ENCODE peak calls at places on chromosomes 3 and 15, in five cellular contexts. One of them, this sample, is unnamed.

GRCh38 chr3:183527421-183527979 is 28.0 kb downstream of the KLHL6 start:
- DNase-seq in tibial artery: no peak
- DNase-seq in T-helper 9 cell: no peak
- DNase-seq in uterus: no peak
- DNase-seq in NCI-H524 treated with DMSO at 0.1 percent for 48 hours: no peak
- DNase-seq in this sample: no peak

GRCh38 chr15:84979651-84980050 is 2.0 kb upstream of the PDE8A start:
- DNase-seq in T-helper 9 cell: no peak
- DNase-seq in uterus: no peak
- DNase-seq in tibial artery: no peak
- DNase-seq in NCI-H524 treated with DMSO at 0.1 percent for 48 hours: no peak
- DNase-seq in this sample: no peak

GRCh38 chr3:11095932-11096265 is 58.4 kb upstream of the HRH1 start:
- DNase-seq in NCI-H524 treated with DMSO at 0.1 percent for 48 hours: no peak
- DNase-seq in uterus: no peak
- DNase-seq in T-helper 9 cell: no peak
- DNase-seq in tibial artery: no peak
- DNase-seq in this sample: no peak

GRCh38 chr3:62103531-62103930 is 269.8 kb downstream of the FEZF2 start:
- DNase-seq in tibial artery: no peak
- DNase-seq in NCI-H524 treated with DMSO at 0.1 percent for 48 hours: no peak
- DNase-seq in T-helper 9 cell: no peak
- DNase-seq in uterus: no peak
- DNase-seq in this sample: no peak

GRCh38 chr15:52093539-52094502 is 18.8 kb downstream of the BCL2L10 start:
- DNase-seq in T-helper 9 cell: no peak
- DNase-seq in NCI-H524 treated with DMSO at 0.1 percent for 48 hours: peak; percentile 24
- DNase-seq in tibial artery: peak; percentile 72
- DNase-seq in uterus: peak; percentile 63
- DNase-seq in this sample: no peak

GRCh38 chr3:107241217-107241616 is 136.0 kb upstream of the CCDC54 start:
- DNase-seq in T-helper 9 cell: no peak
- DNase-seq in tibial artery: peak; percentile 37
- DNase-seq in NCI-H524 treated with DMSO at 0.1 percent for 48 hours: no peak
- DNase-seq in uterus: peak; percentile 27
- DNase-seq in this sample: no peak

GRCh38 chr3:109643590-109643989 is 306.2 kb upstream of the DPPA4 start:
- DNase-seq in T-helper 9 cell: no peak
- DNase-seq in NCI-H524 treated with DMSO at 0.1 percent for 48 hours: no peak
- DNase-seq in uterus: no peak
- DNase-seq in tibial artery: no peak
- DNase-seq in this sample: no peak

GRCh38 chr3:54744291-54744690 is 183.6 kb downstream of the LRTM1 start:
- DNase-seq in uterus: no peak
- DNase-seq in NCI-H524 treated with DMSO at 0.1 percent for 48 hours: no peak
- DNase-seq in T-helper 9 cell: no peak
- DNase-seq in tibial artery: no peak
- DNase-seq in this sample: no peak

GRCh38 chr15:53193149-53193548 is 403.0 kb upstream of the ONECUT1 start:
- DNase-seq in uterus: no peak
- DNase-seq in T-helper 9 cell: no peak
- DNase-seq in NCI-H524 treated with DMSO at 0.1 percent for 48 hours: no peak
- DNase-seq in tibial artery: no peak
- DNase-seq in this sample: no peak

GRCh38 chr3:125694761-125695294 is 99.5 kb upstream of the OSBPL11 start:
- DNase-seq in tibial artery: no peak
- DNase-seq in uterus: no peak
- DNase-seq in T-helper 9 cell: no peak
- DNase-seq in NCI-H524 treated with DMSO at 0.1 percent for 48 hours: no peak
- DNase-seq in this sample: no peak

GRCh38 chr3:168060317-168060716 is 35.4 kb downstream of the GOLIM4 start:
- DNase-seq in NCI-H524 treated with DMSO at 0.1 percent for 48 hours: no peak
- DNase-seq in tibial artery: no peak
- DNase-seq in T-helper 9 cell: no peak
- DNase-seq in uterus: no peak
- DNase-seq in this sample: no peak

GRCh38 chr15:75718326-75718725 is 5.7 kb upstream of the CSPG4 start:
- DNase-seq in NCI-H524 treated with DMSO at 0.1 percent for 48 hours: no peak
- DNase-seq in T-helper 9 cell: no peak
- DNase-seq in uterus: no peak
- DNase-seq in tibial artery: peak; percentile 83
- DNase-seq in this sample: no peak

GRCh38 chr3:194908972-194909371 is 223.3 kb downstream of the FAM43A start:
- DNase-seq in tibial artery: no peak
- DNase-seq in NCI-H524 treated with DMSO at 0.1 percent for 48 hours: no peak
- DNase-seq in uterus: no peak
- DNase-seq in T-helper 9 cell: no peak
- DNase-seq in this sample: no peak

GRCh38 chr3:98722389-98722788 is 40.8 kb upstream of the ST3GAL6 start:
- DNase-seq in tibial artery: no peak
- DNase-seq in T-helper 9 cell: no peak
- DNase-seq in uterus: no peak
- DNase-seq in NCI-H524 treated with DMSO at 0.1 percent for 48 hours: no peak
- DNase-seq in this sample: no peak

GRCh38 chr3:12934431-12934830 is 93.1 kb upstream of the RPL32 start:
- DNase-seq in uterus: peak; percentile 81
- DNase-seq in T-helper 9 cell: no peak
- DNase-seq in tibial artery: peak; percentile 75
- DNase-seq in NCI-H524 treated with DMSO at 0.1 percent for 48 hours: no peak
- DNase-seq in this sample: no peak

GRCh38 chr3:43169987-43170386 is 64.1 kb upstream of the POMGNT2 start:
- DNase-seq in tibial artery: no peak
- DNase-seq in T-helper 9 cell: no peak
- DNase-seq in NCI-H524 treated with DMSO at 0.1 percent for 48 hours: no peak
- DNase-seq in uterus: no peak
- DNase-seq in this sample: no peak

GRCh38 chr3:34005886-34006285 is 207.5 kb downstream of the PDCD6IP start:
- DNase-seq in T-helper 9 cell: no peak
- DNase-seq in uterus: no peak
- DNase-seq in NCI-H524 treated with DMSO at 0.1 percent for 48 hours: no peak
- DNase-seq in tibial artery: no peak
- DNase-seq in this sample: no peak

GRCh38 chr15:85750319-85750806 is 44.4 kb downstream of the KLHL25 start:
- DNase-seq in T-helper 9 cell: no peak
- DNase-seq in NCI-H524 treated with DMSO at 0.1 percent for 48 hours: no peak
- DNase-seq in tibial artery: peak; percentile 66
- DNase-seq in uterus: peak; percentile 91
- DNase-seq in this sample: no peak

GRCh38 chr3:48594431-48595049 is 589 bp downstream of the COL7A1 start:
- DNase-seq in tibial artery: no peak
- DNase-seq in NCI-H524 treated with DMSO at 0.1 percent for 48 hours: no peak
- DNase-seq in uterus: no peak
- DNase-seq in T-helper 9 cell: no peak
- DNase-seq in this sample: no peak

GRCh38 chr15:99279290-99279689 is 28.0 kb downstream of the LRRC28 start:
- DNase-seq in T-helper 9 cell: no peak
- DNase-seq in uterus: no peak
- DNase-seq in tibial artery: no peak
- DNase-seq in NCI-H524 treated with DMSO at 0.1 percent for 48 hours: no peak
- DNase-seq in this sample: no peak

GRCh38 chr3:50617911-50618481 is 1.0 kb downstream of the MAPKAPK3 start:
- DNase-seq in T-helper 9 cell: no peak
- DNase-seq in uterus: no peak
- DNase-seq in tibial artery: no peak
- DNase-seq in NCI-H524 treated with DMSO at 0.1 percent for 48 hours: no peak
- DNase-seq in this sample: no peak

GRCh38 chr3:172987268-172987667 is 153.8 kb downstream of the SPATA16 start:
- DNase-seq in T-helper 9 cell: no peak
- DNase-seq in NCI-H524 treated with DMSO at 0.1 percent for 48 hours: no peak
- DNase-seq in tibial artery: no peak
- DNase-seq in uterus: no peak
- DNase-seq in this sample: no peak

GRCh38 chr15:39396979-39397615 is 183.8 kb upstream of the THBS1 start:
- DNase-seq in tibial artery: no peak
- DNase-seq in NCI-H524 treated with DMSO at 0.1 percent for 48 hours: no peak
- DNase-seq in uterus: no peak
- DNase-seq in T-helper 9 cell: no peak
- DNase-seq in this sample: no peak

GRCh38 chr15:49619226-49619625 is 1.4 kb downstream of the FAM227B start:
- DNase-seq in T-helper 9 cell: no peak
- DNase-seq in tibial artery: no peak
- DNase-seq in uterus: no peak
- DNase-seq in NCI-H524 treated with DMSO at 0.1 percent for 48 hours: no peak
- DNase-seq in this sample: no peak

GRCh38 chr15:47409038-47409437 is 308.3 kb upstream of the SEMA6D start:
- DNase-seq in tibial artery: no peak
- DNase-seq in T-helper 9 cell: no peak
- DNase-seq in uterus: no peak
- DNase-seq in NCI-H524 treated with DMSO at 0.1 percent for 48 hours: no peak
- DNase-seq in this sample: no peak

GRCh38 chr3:172859035-172859434 is 108.5 kb downstream of the ECT2 start:
- DNase-seq in tibial artery: no peak
- DNase-seq in uterus: no peak
- DNase-seq in T-helper 9 cell: no peak
- DNase-seq in NCI-H524 treated with DMSO at 0.1 percent for 48 hours: no peak
- DNase-seq in this sample: no peak

GRCh38 chr3:123870033-123870432 is 14.1 kb downstream of the MYLK start:
- DNase-seq in uterus: no peak
- DNase-seq in NCI-H524 treated with DMSO at 0.1 percent for 48 hours: no peak
- DNase-seq in T-helper 9 cell: no peak
- DNase-seq in tibial artery: no peak
- DNase-seq in this sample: no peak

This sample was measured in effector memory CD4-positive, alpha-beta T cell.